ENCODE peak calls at places on chromosomes 3 and 15, in eight cellular contexts. One of them, this sample, is unnamed.

GRCh38 chr3:38840987-38841386 is 25.0 kb upstream of the SCN10A start:
- DNase-seq in stimulated activated naive CD4-positive, alpha-beta T cell treated with Interleukin-2 at 50 U/mL for 16 hours: no peak
- DNase-seq in frontal cortex: no peak
- DNase-seq in DMS153: no peak
- DNase-seq in hypothalamus: no peak
- DNase-seq in stomach: no peak
- DNase-seq in tibial artery: no peak
- DNase-seq in T-cell: no peak
- DNase-seq in this sample: no peak

GRCh38 chr15:93830221-93830765 is 401.1 kb upstream of the MCTP2 start:
- DNase-seq in frontal cortex: no peak
- DNase-seq in stomach: no peak
- DNase-seq in T-cell: no peak
- DNase-seq in hypothalamus: no peak
- DNase-seq in tibial artery: no peak
- DNase-seq in stimulated activated naive CD4-positive, alpha-beta T cell treated with Interleukin-2 at 50 U/mL for 16 hours: no peak
- DNase-seq in DMS153: no peak
- DNase-seq in this sample: no peak

GRCh38 chr3:120168611-120169010 is 74.4 kb upstream of the GSK3B start:
- DNase-seq in tibial artery: no peak
- DNase-seq in stimulated activated naive CD4-positive, alpha-beta T cell treated with Interleukin-2 at 50 U/mL for 16 hours: no peak
- DNase-seq in hypothalamus: no peak
- DNase-seq in DMS153: no peak
- DNase-seq in frontal cortex: no peak
- DNase-seq in stomach: no peak
- DNase-seq in T-cell: no peak
- DNase-seq in this sample: no peak

GRCh38 chr3:153442386-153442785 is 280.4 kb downstream of the RAP2B start:
- DNase-seq in DMS153: no peak
- DNase-seq in frontal cortex: no peak
- DNase-seq in stimulated activated naive CD4-positive, alpha-beta T cell treated with Interleukin-2 at 50 U/mL for 16 hours: no peak
- DNase-seq in tibial artery: no peak
- DNase-seq in T-cell: no peak
- DNase-seq in stomach: no peak
- DNase-seq in hypothalamus: no peak
- DNase-seq in this sample: no peak

GRCh38 chr3:128804017-128804816 is 75.2 kb upstream of the ACAD9 start:
- DNase-seq in DMS153: no peak
- DNase-seq in stimulated activated naive CD4-positive, alpha-beta T cell treated with Interleukin-2 at 50 U/mL for 16 hours: peak; percentile 59
- DNase-seq in hypothalamus: no peak
- DNase-seq in tibial artery: no peak
- DNase-seq in frontal cortex: no peak
- DNase-seq in stomach: no peak
- DNase-seq in T-cell: peak; percentile 35
- DNase-seq in this sample: no peak

GRCh38 chr15:41982133-41982930 is 10.0 kb upstream of the EHD4 start:
- DNase-seq in hypothalamus: no peak
- DNase-seq in tibial artery: peak; percentile 33
- DNase-seq in stomach: peak; percentile 23
- DNase-seq in DMS153: no peak
- DNase-seq in stimulated activated naive CD4-positive, alpha-beta T cell treated with Interleukin-2 at 50 U/mL for 16 hours: no peak
- DNase-seq in T-cell: no peak
- DNase-seq in frontal cortex: no peak
- DNase-seq in this sample: no peak

GRCh38 chr15:64753419-64754185 is 21.8 kb downstream of the RBPMS2 start:
- DNase-seq in DMS153: no peak
- DNase-seq in hypothalamus: no peak
- DNase-seq in stomach: no peak
- DNase-seq in tibial artery: no peak
- DNase-seq in frontal cortex: no peak
- DNase-seq in T-cell: no peak
- DNase-seq in stimulated activated naive CD4-positive, alpha-beta T cell treated with Interleukin-2 at 50 U/mL for 16 hours: no peak
- DNase-seq in this sample: no peak

GRCh38 chr3:16480861-16481569 is 32.5 kb downstream of the RFTN1 start:
- DNase-seq in DMS153: no peak
- DNase-seq in frontal cortex: no peak
- DNase-seq in stomach: no peak
- DNase-seq in tibial artery: no peak
- DNase-seq in hypothalamus: no peak
- DNase-seq in stimulated activated naive CD4-positive, alpha-beta T cell treated with Interleukin-2 at 50 U/mL for 16 hours: no peak
- DNase-seq in T-cell: no peak
- DNase-seq in this sample: no peak

GRCh38 chr3:177249203-177249602 is 51.9 kb upstream of the TBL1XR1 start:
- DNase-seq in hypothalamus: no peak
- DNase-seq in tibial artery: no peak
- DNase-seq in T-cell: no peak
- DNase-seq in DMS153: no peak
- DNase-seq in stomach: no peak
- DNase-seq in stimulated activated naive CD4-positive, alpha-beta T cell treated with Interleukin-2 at 50 U/mL for 16 hours: no peak
- DNase-seq in frontal cortex: no peak
- DNase-seq in this sample: no peak

GRCh38 chr3:69504232-69504631 is 118.3 kb upstream of the FRMD4B start:
- DNase-seq in T-cell: no peak
- DNase-seq in DMS153: no peak
- DNase-seq in stomach: no peak
- DNase-seq in frontal cortex: no peak
- DNase-seq in stimulated activated naive CD4-positive, alpha-beta T cell treated with Interleukin-2 at 50 U/mL for 16 hours: no peak
- DNase-seq in tibial artery: no peak
- DNase-seq in hypothalamus: no peak
- DNase-seq in this sample: no peak

GRCh38 chr3:59609967-59610366 is 560.1 kb upstream of the CFAP20DC start:
- DNase-seq in hypothalamus: no peak
- DNase-seq in T-cell: no peak
- DNase-seq in stimulated activated naive CD4-positive, alpha-beta T cell treated with Interleukin-2 at 50 U/mL for 16 hours: no peak
- DNase-seq in frontal cortex: no peak
- DNase-seq in tibial artery: no peak
- DNase-seq in DMS153: no peak
- DNase-seq in stomach: no peak
- DNase-seq in this sample: peak; percentile 66

GRCh38 chr15:76172782-76173181 is 113.0 kb downstream of the TMEM266 start:
- DNase-seq in stimulated activated naive CD4-positive, alpha-beta T cell treated with Interleukin-2 at 50 U/mL for 16 hours: no peak
- DNase-seq in hypothalamus: no peak
- DNase-seq in tibial artery: no peak
- DNase-seq in frontal cortex: no peak
- DNase-seq in stomach: no peak
- DNase-seq in T-cell: no peak
- DNase-seq in DMS153: no peak
- DNase-seq in this sample: no peak

GRCh38 chr3:147572970-147573340 is 163.8 kb downstream of the ZIC1 start:
- DNase-seq in T-cell: no peak
- DNase-seq in stimulated activated naive CD4-positive, alpha-beta T cell treated with Interleukin-2 at 50 U/mL for 16 hours: no peak
- DNase-seq in hypothalamus: no peak
- DNase-seq in DMS153: no peak
- DNase-seq in stomach: no peak
- DNase-seq in frontal cortex: no peak
- DNase-seq in tibial artery: no peak
- DNase-seq in this sample: no peak

GRCh38 chr3:100046986-100047385 is 67.3 kb downstream of the FILIP1L start:
- DNase-seq in tibial artery: no peak
- DNase-seq in frontal cortex: no peak
- DNase-seq in DMS153: no peak
- DNase-seq in stimulated activated naive CD4-positive, alpha-beta T cell treated with Interleukin-2 at 50 U/mL for 16 hours: no peak
- DNase-seq in hypothalamus: no peak
- DNase-seq in T-cell: no peak
- DNase-seq in stomach: no peak
- DNase-seq in this sample: no peak

GRCh38 chr15:99163271-99164062 is 58.6 kb downstream of the SYNM start:
- DNase-seq in frontal cortex: no peak
- DNase-seq in T-cell: no peak
- DNase-seq in stomach: no peak
- DNase-seq in stimulated activated naive CD4-positive, alpha-beta T cell treated with Interleukin-2 at 50 U/mL for 16 hours: no peak
- DNase-seq in tibial artery: no peak
- DNase-seq in hypothalamus: no peak
- DNase-seq in DMS153: no peak
- DNase-seq in this sample: no peak

GRCh38 chr3:188788621-188789081 is 383.1 kb upstream of the TPRG1 start:
- DNase-seq in tibial artery: no peak
- DNase-seq in frontal cortex: no peak
- DNase-seq in DMS153: no peak
- DNase-seq in stomach: no peak
- DNase-seq in hypothalamus: no peak
- DNase-seq in stimulated activated naive CD4-positive, alpha-beta T cell treated with Interleukin-2 at 50 U/mL for 16 hours: peak; percentile 79
- DNase-seq in T-cell: peak; percentile 12
- DNase-seq in this sample: no peak

GRCh38 chr3:80233576-80233975 is 465.8 kb upstream of the ROBO1 start:
- DNase-seq in T-cell: no peak
- DNase-seq in stimulated activated naive CD4-positive, alpha-beta T cell treated with Interleukin-2 at 50 U/mL for 16 hours: no peak
- DNase-seq in tibial artery: no peak
- DNase-seq in DMS153: no peak
- DNase-seq in frontal cortex: no peak
- DNase-seq in stomach: no peak
- DNase-seq in hypothalamus: no peak
- DNase-seq in this sample: no peak

GRCh38 chr3:90241481-90241880 is 1134.1 kb downstream of the EPHA3 start:
- DNase-seq in hypothalamus: no peak
- DNase-seq in frontal cortex: no peak
- DNase-seq in DMS153: no peak
- DNase-seq in stomach: no peak
- DNase-seq in stimulated activated naive CD4-positive, alpha-beta T cell treated with Interleukin-2 at 50 U/mL for 16 hours: no peak
- DNase-seq in tibial artery: no peak
- DNase-seq in T-cell: no peak
- DNase-seq in this sample: no peak

GRCh38 chr3:51982352-51982837 is 940 bp upstream of the ACY1 start:
- DNase-seq in DMS153: peak; percentile 18
- DNase-seq in T-cell: peak; percentile 20
- DNase-seq in stomach: peak; percentile 66
- DNase-seq in frontal cortex: no peak
- DNase-seq in tibial artery: no peak
- DNase-seq in stimulated activated naive CD4-positive, alpha-beta T cell treated with Interleukin-2 at 50 U/mL for 16 hours: peak; percentile 17
- DNase-seq in hypothalamus: no peak
- DNase-seq in this sample: no peak

GRCh38 chr3:111568355-111568754 is 26.4 kb downstream of the CD96 start:
- DNase-seq in hypothalamus: no peak
- DNase-seq in tibial artery: no peak
- DNase-seq in stimulated activated naive CD4-positive, alpha-beta T cell treated with Interleukin-2 at 50 U/mL for 16 hours: no peak
- DNase-seq in T-cell: no peak
- DNase-seq in stomach: no peak
- DNase-seq in frontal cortex: no peak
- DNase-seq in DMS153: no peak
- DNase-seq in this sample: no peak

GRCh38 chr3:22986958-22987357 is 216.2 kb upstream of the UBE2E2 start:
- DNase-seq in hypothalamus: no peak
- DNase-seq in DMS153: no peak
- DNase-seq in tibial artery: no peak
- DNase-seq in frontal cortex: no peak
- DNase-seq in stimulated activated naive CD4-positive, alpha-beta T cell treated with Interleukin-2 at 50 U/mL for 16 hours: no peak
- DNase-seq in stomach: no peak
- DNase-seq in T-cell: no peak
- DNase-seq in this sample: no peak

GRCh38 chr15:80967451-80967850 is 22.2 kb downstream of the MESD start:
- DNase-seq in stomach: no peak
- DNase-seq in hypothalamus: no peak
- DNase-seq in DMS153: no peak
- DNase-seq in stimulated activated naive CD4-positive, alpha-beta T cell treated with Interleukin-2 at 50 U/mL for 16 hours: no peak
- DNase-seq in tibial artery: no peak
- DNase-seq in T-cell: no peak
- DNase-seq in frontal cortex: no peak
- DNase-seq in this sample: peak; percentile 44

GRCh38 chr3:128112406-128112968 is 11.1 kb downstream of the RUVBL1 start:
- DNase-seq in stomach: no peak
- DNase-seq in DMS153: peak; percentile 2
- DNase-seq in frontal cortex: no peak
- DNase-seq in tibial artery: no peak
- DNase-seq in hypothalamus: no peak
- DNase-seq in stimulated activated naive CD4-positive, alpha-beta T cell treated with Interleukin-2 at 50 U/mL for 16 hours: peak; percentile 28
- DNase-seq in T-cell: peak; percentile 24
- DNase-seq in this sample: no peak

GRCh38 chr3:192229866-192230265 is 497.5 kb downstream of the FGF12 start:
- DNase-seq in DMS153: no peak
- DNase-seq in stimulated activated naive CD4-positive, alpha-beta T cell treated with Interleukin-2 at 50 U/mL for 16 hours: no peak
- DNase-seq in stomach: no peak
- DNase-seq in tibial artery: no peak
- DNase-seq in hypothalamus: no peak
- DNase-seq in T-cell: no peak
- DNase-seq in frontal cortex: no peak
- DNase-seq in this sample: no peak

GRCh38 chr3:63462732-63463131 is 184.6 kb downstream of the SYNPR start:
- DNase-seq in DMS153: peak; percentile 24
- DNase-seq in stomach: no peak
- DNase-seq in T-cell: no peak
- DNase-seq in frontal cortex: no peak
- DNase-seq in stimulated activated naive CD4-positive, alpha-beta T cell treated with Interleukin-2 at 50 U/mL for 16 hours: no peak
- DNase-seq in hypothalamus: no peak
- DNase-seq in tibial artery: no peak
- DNase-seq in this sample: no peak

GRCh38 chr3:1798711-1799410 is 299.8 kb upstream of the CNTN4 start:
- DNase-seq in stomach: no peak
- DNase-seq in stimulated activated naive CD4-positive, alpha-beta T cell treated with Interleukin-2 at 50 U/mL for 16 hours: no peak
- DNase-seq in T-cell: no peak
- DNase-seq in frontal cortex: no peak
- DNase-seq in tibial artery: no peak
- DNase-seq in DMS153: no peak
- DNase-seq in hypothalamus: no peak
- DNase-seq in this sample: no peak

GRCh38 chr3:157807286-157807685 is 298.9 kb downstream of the SHOX2 start:
- DNase-seq in stomach: no peak
- DNase-seq in tibial artery: no peak
- DNase-seq in T-cell: no peak
- DNase-seq in hypothalamus: no peak
- DNase-seq in stimulated activated naive CD4-positive, alpha-beta T cell treated with Interleukin-2 at 50 U/mL for 16 hours: no peak
- DNase-seq in frontal cortex: no peak
- DNase-seq in DMS153: no peak
- DNase-seq in this sample: no peak

GRCh38 chr3:116148881-116149530 is 296.3 kb downstream of the LSAMP start:
- DNase-seq in T-cell: no peak
- DNase-seq in hypothalamus: no peak
- DNase-seq in DMS153: peak; percentile 92
- DNase-seq in frontal cortex: no peak
- DNase-seq in tibial artery: no peak
- DNase-seq in stomach: no peak
- DNase-seq in stimulated activated naive CD4-positive, alpha-beta T cell treated with Interleukin-2 at 50 U/mL for 16 hours: no peak
- DNase-seq in this sample: no peak

GRCh38 chr3:124510290-124510689 is 220.0 kb upstream of the UMPS start:
- DNase-seq in stomach: no peak
- DNase-seq in stimulated activated naive CD4-positive, alpha-beta T cell treated with Interleukin-2 at 50 U/mL for 16 hours: no peak
- DNase-seq in T-cell: no peak
- DNase-seq in DMS153: no peak
- DNase-seq in hypothalamus: no peak
- DNase-seq in frontal cortex: no peak
- DNase-seq in tibial artery: no peak
- DNase-seq in this sample: no peak

GRCh38 chr3:9122732-9123364 is 126.6 kb downstream of the SRGAP3 start:
- DNase-seq in DMS153: no peak
- DNase-seq in frontal cortex: no peak
- DNase-seq in stimulated activated naive CD4-positive, alpha-beta T cell treated with Interleukin-2 at 50 U/mL for 16 hours: no peak
- DNase-seq in T-cell: no peak
- DNase-seq in stomach: no peak
- DNase-seq in hypothalamus: no peak
- DNase-seq in tibial artery: no peak
- DNase-seq in this sample: no peak

GRCh38 chr3:128011140-128011539 is 41.1 kb upstream of the SEC61A1 start:
- DNase-seq in tibial artery: no peak
- DNase-seq in stomach: peak; percentile 72
- DNase-seq in T-cell: peak; percentile 8
- DNase-seq in frontal cortex: no peak
- DNase-seq in DMS153: peak; percentile 42
- DNase-seq in stimulated activated naive CD4-positive, alpha-beta T cell treated with Interleukin-2 at 50 U/mL for 16 hours: no peak
- DNase-seq in hypothalamus: no peak
- DNase-seq in this sample: no peak

GRCh38 chr3:195129644-195130492 is 141.1 kb downstream of the XXYLT1 start:
- DNase-seq in stimulated activated naive CD4-positive, alpha-beta T cell treated with Interleukin-2 at 50 U/mL for 16 hours: peak; percentile 56
- DNase-seq in T-cell: no peak
- DNase-seq in stomach: no peak
- DNase-seq in tibial artery: no peak
- DNase-seq in DMS153: no peak
- DNase-seq in hypothalamus: no peak
- DNase-seq in frontal cortex: no peak
- DNase-seq in this sample: no peak

GRCh38 chr15:54618120-54618519 is 578.6 kb downstream of the RSL24D1 start:
- DNase-seq in stimulated activated naive CD4-positive, alpha-beta T cell treated with Interleukin-2 at 50 U/mL for 16 hours: no peak
- DNase-seq in DMS153: no peak
- DNase-seq in stomach: no peak
- DNase-seq in frontal cortex: no peak
- DNase-seq in T-cell: no peak
- DNase-seq in hypothalamus: no peak
- DNase-seq in tibial artery: no peak
- DNase-seq in this sample: no peak

GRCh38 chr3:189803254-189803653 is 172.1 kb downstream of the TP63 start:
- DNase-seq in tibial artery: no peak
- DNase-seq in hypothalamus: no peak
- DNase-seq in T-cell: no peak
- DNase-seq in stimulated activated naive CD4-positive, alpha-beta T cell treated with Interleukin-2 at 50 U/mL for 16 hours: no peak
- DNase-seq in DMS153: no peak
- DNase-seq in stomach: no peak
- DNase-seq in frontal cortex: no peak
- DNase-seq in this sample: no peak

This sample was measured in right atrium auricular region.